ENCODE peak calls at places on chromosomes 4 and X, in eight cellular contexts. One of them, this sample, is unnamed.

GRCh38 chr4:85603437-85604336 is 128.7 kb downstream of the ARHGAP24 start:
- DNase-seq in tibial artery: no peak
- DNase-seq in astrocyte of the cerebellum: no peak
- DNase-seq in cardiac fibroblast: peak
- DNase-seq in GM12864: no peak
- DNase-seq in SJCRH30: no peak
- DNase-seq in skeletal muscle cell: peak
- DNase-seq in GM23338: no peak
- DNase-seq in this sample: no peak

GRCh38 chr4:120964596-120964995 is 42.1 kb upstream of the PRDM5 start:
- DNase-seq in tibial artery: no peak
- DNase-seq in astrocyte of the cerebellum: no peak
- DNase-seq in cardiac fibroblast: no peak
- DNase-seq in GM12864: no peak
- DNase-seq in SJCRH30: no peak
- DNase-seq in skeletal muscle cell: no peak
- DNase-seq in GM23338: peak
- DNase-seq in this sample: no peak

GRCh38 chrX:48927736-48928382 is 9.0 kb upstream of the PIM2 start:
- DNase-seq in tibial artery: no peak
- DNase-seq in astrocyte of the cerebellum: no peak
- DNase-seq in cardiac fibroblast: no peak
- DNase-seq in GM12864: no peak
- DNase-seq in SJCRH30: no peak
- DNase-seq in skeletal muscle cell: no peak
- DNase-seq in GM23338: peak
- DNase-seq in this sample: no peak

GRCh38 chrX:6812087-6812486 is 277.2 kb upstream of the VCX3A start:
- DNase-seq in tibial artery: no peak
- DNase-seq in astrocyte of the cerebellum: no peak
- DNase-seq in cardiac fibroblast: no peak
- DNase-seq in GM12864: no peak
- DNase-seq in SJCRH30: no peak
- DNase-seq in skeletal muscle cell: no peak
- DNase-seq in GM23338: no peak
- DNase-seq in this sample: no peak

GRCh38 chrX:12269484-12269883 is 131.2 kb downstream of the FRMPD4 start:
- DNase-seq in tibial artery: no peak
- DNase-seq in astrocyte of the cerebellum: no peak
- DNase-seq in cardiac fibroblast: peak
- DNase-seq in GM12864: no peak
- DNase-seq in SJCRH30: no peak
- DNase-seq in skeletal muscle cell: no peak
- DNase-seq in GM23338: no peak
- DNase-seq in this sample: no peak

GRCh38 chrX:103730746-103731508 is 20.2 kb downstream of the TMEM31 start:
- DNase-seq in tibial artery: no peak
- DNase-seq in astrocyte of the cerebellum: peak
- DNase-seq in cardiac fibroblast: peak
- DNase-seq in GM12864: no peak
- DNase-seq in SJCRH30: peak
- DNase-seq in skeletal muscle cell: peak
- DNase-seq in GM23338: no peak
- DNase-seq in this sample: no peak

GRCh38 chrX:39133971-39134370 is 332.7 kb downstream of the MID1IP1 start:
- DNase-seq in tibial artery: no peak
- DNase-seq in astrocyte of the cerebellum: no peak
- DNase-seq in cardiac fibroblast: no peak
- DNase-seq in GM12864: no peak
- DNase-seq in SJCRH30: no peak
- DNase-seq in skeletal muscle cell: no peak
- DNase-seq in GM23338: peak
- DNase-seq in this sample: no peak

GRCh38 chrX:69070949-69071650 is 94.2 kb downstream of the PJA1 start:
- DNase-seq in tibial artery: peak
- DNase-seq in astrocyte of the cerebellum: no peak
- DNase-seq in cardiac fibroblast: no peak
- DNase-seq in GM12864: no peak
- DNase-seq in SJCRH30: no peak
- DNase-seq in skeletal muscle cell: no peak
- DNase-seq in GM23338: no peak
- DNase-seq in this sample: no peak

GRCh38 chr4:73446336-73446938 is 10.4 kb downstream of the AFP start:
- DNase-seq in tibial artery: no peak
- DNase-seq in astrocyte of the cerebellum: peak
- DNase-seq in cardiac fibroblast: peak
- DNase-seq in GM12864: peak
- DNase-seq in SJCRH30: peak
- DNase-seq in skeletal muscle cell: no peak
- DNase-seq in GM23338: peak
- DNase-seq in this sample: no peak

GRCh38 chr4:74755486-74755885 is 38.8 kb downstream of the BTC start:
- DNase-seq in tibial artery: no peak
- DNase-seq in astrocyte of the cerebellum: peak
- DNase-seq in cardiac fibroblast: no peak
- DNase-seq in GM12864: no peak
- DNase-seq in SJCRH30: no peak
- DNase-seq in skeletal muscle cell: no peak
- DNase-seq in GM23338: no peak
- DNase-seq in this sample: peak

GRCh38 chr4:179027569-179027968 is 1585.3 kb upstream of the AGA start:
- DNase-seq in tibial artery: no peak
- DNase-seq in astrocyte of the cerebellum: no peak
- DNase-seq in cardiac fibroblast: no peak
- DNase-seq in GM12864: no peak
- DNase-seq in SJCRH30: no peak
- DNase-seq in skeletal muscle cell: no peak
- DNase-seq in GM23338: no peak
- DNase-seq in this sample: no peak

GRCh38 chr4:112766422-112766821 is 129.5 kb downstream of the LARP7 start:
- DNase-seq in tibial artery: no peak
- DNase-seq in astrocyte of the cerebellum: peak
- DNase-seq in cardiac fibroblast: peak
- DNase-seq in GM12864: no peak
- DNase-seq in SJCRH30: peak
- DNase-seq in skeletal muscle cell: peak
- DNase-seq in GM23338: peak
- DNase-seq in this sample: no peak

GRCh38 chr4:87192155-87192919 is 28.1 kb downstream of the KLHL8 start:
- DNase-seq in tibial artery: no peak
- DNase-seq in astrocyte of the cerebellum: peak
- DNase-seq in cardiac fibroblast: peak
- DNase-seq in GM12864: no peak
- DNase-seq in SJCRH30: peak
- DNase-seq in skeletal muscle cell: no peak
- DNase-seq in GM23338: no peak
- DNase-seq in this sample: no peak

GRCh38 chr4:113504422-113504821 is 257.1 kb downstream of the CAMK2D start:
- DNase-seq in tibial artery: no peak
- DNase-seq in astrocyte of the cerebellum: no peak
- DNase-seq in cardiac fibroblast: no peak
- DNase-seq in GM12864: no peak
- DNase-seq in SJCRH30: no peak
- DNase-seq in skeletal muscle cell: no peak
- DNase-seq in GM23338: no peak
- DNase-seq in this sample: no peak

GRCh38 chrX:103530540-103530939 is 11.3 kb upstream of the RAB40A start:
- DNase-seq in tibial artery: no peak
- DNase-seq in astrocyte of the cerebellum: no peak
- DNase-seq in cardiac fibroblast: peak
- DNase-seq in GM12864: no peak
- DNase-seq in SJCRH30: no peak
- DNase-seq in skeletal muscle cell: no peak
- DNase-seq in GM23338: no peak
- DNase-seq in this sample: no peak

GRCh38 chr4:7761720-7762119 is 177.9 kb downstream of the AFAP1 start:
- DNase-seq in tibial artery: peak
- DNase-seq in astrocyte of the cerebellum: peak
- DNase-seq in cardiac fibroblast: peak
- DNase-seq in GM12864: no peak
- DNase-seq in SJCRH30: peak
- DNase-seq in skeletal muscle cell: no peak
- DNase-seq in GM23338: peak
- DNase-seq in this sample: peak

GRCh38 chr4:5051692-5052423 is 578 bp downstream of the STK32B start:
- DNase-seq in tibial artery: peak
- DNase-seq in astrocyte of the cerebellum: no peak
- DNase-seq in cardiac fibroblast: no peak
- DNase-seq in GM12864: no peak
- DNase-seq in SJCRH30: no peak
- DNase-seq in skeletal muscle cell: no peak
- DNase-seq in GM23338: peak
- DNase-seq in this sample: no peak
- H3K4me3 ChIP-seq in tibial artery: peak
- H3K4me3 ChIP-seq in astrocyte of the cerebellum: peak
- H3K4me3 ChIP-seq in cardiac fibroblast: peak
- H3K4me3 ChIP-seq in GM12864: peak
- H3K4me3 ChIP-seq in SJCRH30: peak
- H3K4me3 ChIP-seq in skeletal muscle cell: peak
- H3K4me3 ChIP-seq in GM23338: peak
- H3K4me3 ChIP-seq in this sample: peak

DNA sequence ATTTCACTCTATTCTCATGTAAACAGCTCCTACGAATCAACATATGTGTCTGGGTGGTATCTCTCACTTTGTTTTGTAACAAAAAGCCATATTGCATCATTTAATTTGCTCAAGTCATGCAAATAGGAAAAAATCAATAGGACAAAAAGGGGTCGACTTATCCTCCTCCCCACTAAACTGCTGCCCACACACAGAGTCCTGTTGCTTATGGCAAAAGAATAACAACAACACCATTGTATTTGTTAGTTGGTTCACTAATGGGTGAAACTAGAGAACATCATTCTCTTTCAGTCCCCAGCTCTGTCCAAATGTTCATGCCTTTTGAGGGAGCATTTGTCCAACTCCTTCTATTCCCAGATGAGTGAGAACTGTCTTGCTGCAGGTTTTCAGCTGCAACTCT is 2.1 kb downstream of the HHIP start:
- DNase-seq in tibial artery: no peak
- DNase-seq in astrocyte of the cerebellum: no peak
- DNase-seq in cardiac fibroblast: peak
- DNase-seq in GM12864: no peak
- DNase-seq in SJCRH30: peak
- DNase-seq in skeletal muscle cell: no peak
- DNase-seq in GM23338: peak
- DNase-seq in this sample: no peak
- H3K4me3 ChIP-seq in tibial artery: no peak
- H3K4me3 ChIP-seq in astrocyte of the cerebellum: peak
- H3K4me3 ChIP-seq in cardiac fibroblast: peak
- H3K4me3 ChIP-seq in GM12864: no peak
- H3K4me3 ChIP-seq in SJCRH30: peak
- H3K4me3 ChIP-seq in skeletal muscle cell: peak
- H3K4me3 ChIP-seq in GM23338: peak
- H3K4me3 ChIP-seq in this sample: no peak

GRCh38 chr4:156948738-156949137 is 22.9 kb downstream of the PDGFC start:
- DNase-seq in tibial artery: no peak
- DNase-seq in astrocyte of the cerebellum: no peak
- DNase-seq in cardiac fibroblast: peak
- DNase-seq in GM12864: no peak
- DNase-seq in SJCRH30: no peak
- DNase-seq in skeletal muscle cell: no peak
- DNase-seq in GM23338: no peak
- DNase-seq in this sample: no peak
- H3K4me3 ChIP-seq in tibial artery: no peak
- H3K4me3 ChIP-seq in astrocyte of the cerebellum: no peak
- H3K4me3 ChIP-seq in cardiac fibroblast: no peak
- H3K4me3 ChIP-seq in GM12864: no peak
- H3K4me3 ChIP-seq in SJCRH30: no peak
- H3K4me3 ChIP-seq in skeletal muscle cell: no peak
- H3K4me3 ChIP-seq in GM23338: no peak
- H3K4me3 ChIP-seq in this sample: no peak

GRCh38 chrX:141175786-141176185 is 1.1 kb downstream of the LDOC1 start:
- DNase-seq in tibial artery: no peak
- DNase-seq in astrocyte of the cerebellum: no peak
- DNase-seq in cardiac fibroblast: no peak
- DNase-seq in GM12864: no peak
- DNase-seq in SJCRH30: no peak
- DNase-seq in skeletal muscle cell: no peak
- DNase-seq in GM23338: no peak
- DNase-seq in this sample: no peak
- H3K4me3 ChIP-seq in tibial artery: peak
- H3K4me3 ChIP-seq in astrocyte of the cerebellum: peak
- H3K4me3 ChIP-seq in cardiac fibroblast: no peak
- H3K4me3 ChIP-seq in GM12864: no peak
- H3K4me3 ChIP-seq in SJCRH30: no peak
- H3K4me3 ChIP-seq in skeletal muscle cell: peak
- H3K4me3 ChIP-seq in GM23338: peak
- H3K4me3 ChIP-seq in this sample: peak

GRCh38 chr4:80268936-80269335 is 2.5 kb downstream of the FGF5 start:
- DNase-seq in tibial artery: no peak
- DNase-seq in astrocyte of the cerebellum: no peak
- DNase-seq in cardiac fibroblast: no peak
- DNase-seq in GM12864: no peak
- DNase-seq in SJCRH30: no peak
- DNase-seq in skeletal muscle cell: no peak
- DNase-seq in GM23338: no peak
- DNase-seq in this sample: no peak
- H3K4me3 ChIP-seq in tibial artery: no peak
- H3K4me3 ChIP-seq in astrocyte of the cerebellum: peak
- H3K4me3 ChIP-seq in cardiac fibroblast: no peak
- H3K4me3 ChIP-seq in GM12864: no peak
- H3K4me3 ChIP-seq in SJCRH30: no peak
- H3K4me3 ChIP-seq in skeletal muscle cell: peak
- H3K4me3 ChIP-seq in GM23338: peak
- H3K4me3 ChIP-seq in this sample: no peak